ENCODE peak calls at places on chromosomes 2 and 18, in four cellular contexts. S is mesothelial cell of epicardium, U is B cell, E is coronary artery. Q is an unnamed sample.

GRCh38 chr2:47310801-47311560 is 92.0 kb upstream of the MSH2 start:
- DNase-seq in S (no peak), U (no peak), E (no peak), Q (no peak)

GRCh38 chr2:159209341-159210306 is 76.9 kb downstream of the WDSUB1 start:
- DNase-seq in S (no peak), U (peak), E (peak), Q (no peak)

GRCh38 chr2:227853765-227854271 is 17.6 kb upstream of the DAW1 start:
- DNase-seq in S (no peak), U (no peak), E (no peak), Q (no peak)

GRCh38 chr2:139694327-139694726 is 914.1 kb upstream of the NXPH2 start:
- DNase-seq in S (no peak), U (no peak), E (no peak), Q (no peak)

GRCh38 chr18:55343396-55344073 is 244.5 kb downstream of the TCF4 start:
- DNase-seq in S (no peak), U (no peak), E (no peak), Q (no peak)

GRCh38 chr2:223055836-223056235 is 3.8 kb downstream of the KCNE4 start:
- DNase-seq in S (no peak), U (no peak), E (no peak), Q (no peak)

GRCh38 chr18:59220784-59221765 is 1.1 kb downstream of the GRP start:
- DNase-seq in S (no peak), U (no peak), E (no peak), Q (no peak)

GRCh38 chr2:55590810-55591440 is 26.5 kb downstream of the PPP4R3B start:
- DNase-seq in S (no peak), U (no peak), E (no peak), Q (no peak)

GRCh38 chr2:121253674-121254240 is 31.2 kb downstream of the TFCP2L1 start:
- DNase-seq in S (no peak), U (no peak), E (no peak), Q (no peak)

GRCh38 chr2:187435756-187436155 is 12.3 kb downstream of the CALCRL start:
- DNase-seq in S (no peak), U (no peak), E (no peak), Q (no peak)

GRCh38 chr18:74980669-74981068 is 228.3 kb downstream of the PTGR3 start:
- DNase-seq in S (no peak), U (no peak), E (no peak), Q (no peak)

DNA sequence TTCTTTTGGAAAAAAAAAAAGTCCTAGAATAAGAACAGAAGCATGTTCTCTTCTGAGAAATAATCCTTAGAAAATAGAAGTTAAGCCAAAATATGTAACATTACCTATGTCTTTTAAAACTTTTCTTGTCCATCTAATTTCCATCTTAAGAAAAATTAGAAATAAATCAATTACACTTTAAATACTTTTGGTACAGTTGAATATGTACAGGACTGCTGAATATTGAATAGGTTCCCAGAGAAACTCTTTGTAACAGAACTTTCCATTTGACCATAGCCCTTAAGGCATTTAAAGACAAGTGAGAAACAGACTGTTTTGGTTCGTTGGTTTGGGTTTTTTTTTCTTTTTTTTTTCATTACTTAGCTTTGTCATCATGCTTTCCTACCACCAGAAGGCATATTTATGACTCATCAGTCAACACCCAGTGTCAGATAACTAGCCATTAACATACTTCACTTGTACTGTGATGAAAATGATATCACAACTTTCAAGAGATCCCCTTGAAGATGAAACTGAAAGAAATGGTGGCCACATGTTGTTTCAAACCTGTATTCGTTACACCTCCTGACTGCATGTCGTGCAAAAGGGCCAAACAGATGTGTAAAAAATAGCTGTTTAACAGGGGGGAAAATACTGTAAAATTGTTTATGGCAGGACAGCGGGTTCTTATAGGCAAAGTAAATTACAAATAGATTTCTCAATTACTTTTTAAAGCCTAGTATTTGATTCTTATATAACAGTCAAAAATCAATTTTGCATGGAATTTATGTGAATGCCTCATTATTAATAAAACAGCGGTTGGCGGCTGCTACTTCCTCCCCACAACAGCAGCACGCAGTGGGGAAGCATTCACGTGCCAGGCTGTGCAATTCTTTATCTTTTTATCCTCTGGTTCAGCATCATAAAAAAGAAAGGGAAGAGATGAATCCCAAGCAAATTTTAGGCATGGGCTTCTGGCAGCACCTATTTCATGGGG is 280.7 kb upstream of the HNRNPA3 start:
- DNase-seq in S (no peak), U (no peak), E (no peak), Q (no peak)
- TF ChIP-seq CTCF in S (no peak), U (no peak), E (no peak), Q (no peak)

DNA sequence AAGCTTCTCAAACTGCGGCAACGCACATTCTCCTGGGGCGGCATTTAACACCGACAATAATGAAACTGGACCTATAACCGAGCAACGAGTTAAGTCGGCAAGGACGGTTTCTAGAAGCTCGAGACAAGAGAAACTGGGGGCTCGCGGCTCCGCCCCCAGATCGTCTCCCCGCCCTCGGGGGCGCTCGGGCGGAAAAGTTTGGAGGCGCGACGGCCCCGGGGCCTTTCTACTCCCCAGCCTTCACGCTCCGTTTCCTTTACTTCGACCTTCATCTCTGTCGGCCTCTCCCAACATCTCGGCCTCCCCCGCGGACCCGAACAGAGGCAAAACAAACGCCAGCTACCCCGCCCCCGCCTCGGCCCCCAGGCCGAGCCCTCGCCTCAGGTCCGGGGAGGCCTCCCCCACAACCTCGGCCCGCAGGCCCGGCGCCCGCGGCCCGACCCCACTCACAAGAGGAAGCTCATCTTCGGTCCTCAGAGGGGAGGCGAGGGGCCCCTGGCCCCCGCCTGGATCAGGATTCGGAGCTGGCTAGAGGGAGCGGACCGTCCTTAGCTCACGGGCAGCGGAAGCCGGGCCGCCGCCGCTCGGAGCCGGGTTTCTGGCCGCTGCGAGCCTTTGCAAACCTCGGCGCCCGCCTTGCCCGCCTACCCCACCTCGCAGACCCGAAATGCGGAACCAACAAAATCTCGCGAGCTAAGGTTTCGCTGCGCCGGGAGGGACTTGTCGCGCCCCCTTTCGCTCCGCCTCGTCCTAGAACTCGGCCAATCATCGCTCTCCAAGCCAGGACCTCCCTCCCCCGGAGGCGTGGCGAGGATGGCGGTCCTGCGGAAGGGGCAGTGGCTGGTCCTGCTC is at the start of gene MOB1A:
- DNase-seq in S (peak), U (peak), E (peak), Q (peak)
- TF ChIP-seq CTCF in S (no peak), U (no peak), E (no peak), Q (no peak)

DNA sequence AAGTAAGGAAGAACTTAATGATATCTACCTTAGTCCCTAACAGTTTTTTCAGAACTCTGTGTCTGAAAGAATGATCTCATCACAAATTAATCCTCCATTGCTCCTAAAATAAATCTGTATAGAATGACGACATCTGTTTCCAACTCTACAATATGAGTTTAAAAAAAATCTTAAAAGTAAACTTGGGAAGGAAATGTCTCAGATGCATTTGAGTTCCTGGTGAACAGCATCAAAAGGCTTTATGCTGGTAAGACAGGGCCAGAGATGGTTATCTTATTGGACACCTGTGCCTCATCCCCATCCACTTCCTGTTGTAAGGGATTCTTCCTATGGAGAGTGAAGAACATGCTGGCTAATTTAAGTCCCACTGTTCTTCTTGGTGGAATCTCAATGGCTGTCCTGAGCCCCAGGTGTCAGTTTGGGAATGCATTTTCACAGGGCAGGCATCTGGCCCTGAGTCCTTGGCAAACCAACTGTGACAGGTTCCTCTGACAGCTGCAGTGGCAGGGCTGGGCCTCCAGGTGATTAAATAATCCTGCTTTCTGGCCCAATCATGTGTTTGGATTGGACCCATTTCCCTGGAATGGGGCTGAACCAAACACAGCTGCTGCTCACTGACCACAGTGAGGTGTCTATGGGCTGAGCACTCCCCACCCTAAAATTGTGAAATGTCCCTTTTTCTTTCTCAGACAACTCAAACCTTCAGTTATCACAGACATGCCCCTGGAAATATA is 12.9 kb upstream of the NCKAP5 start:
- DNase-seq in S (no peak), U (no peak), E (no peak), Q (no peak)
- TF ChIP-seq CTCF in S (no peak), U (no peak), E (no peak), Q (no peak)

DNA sequence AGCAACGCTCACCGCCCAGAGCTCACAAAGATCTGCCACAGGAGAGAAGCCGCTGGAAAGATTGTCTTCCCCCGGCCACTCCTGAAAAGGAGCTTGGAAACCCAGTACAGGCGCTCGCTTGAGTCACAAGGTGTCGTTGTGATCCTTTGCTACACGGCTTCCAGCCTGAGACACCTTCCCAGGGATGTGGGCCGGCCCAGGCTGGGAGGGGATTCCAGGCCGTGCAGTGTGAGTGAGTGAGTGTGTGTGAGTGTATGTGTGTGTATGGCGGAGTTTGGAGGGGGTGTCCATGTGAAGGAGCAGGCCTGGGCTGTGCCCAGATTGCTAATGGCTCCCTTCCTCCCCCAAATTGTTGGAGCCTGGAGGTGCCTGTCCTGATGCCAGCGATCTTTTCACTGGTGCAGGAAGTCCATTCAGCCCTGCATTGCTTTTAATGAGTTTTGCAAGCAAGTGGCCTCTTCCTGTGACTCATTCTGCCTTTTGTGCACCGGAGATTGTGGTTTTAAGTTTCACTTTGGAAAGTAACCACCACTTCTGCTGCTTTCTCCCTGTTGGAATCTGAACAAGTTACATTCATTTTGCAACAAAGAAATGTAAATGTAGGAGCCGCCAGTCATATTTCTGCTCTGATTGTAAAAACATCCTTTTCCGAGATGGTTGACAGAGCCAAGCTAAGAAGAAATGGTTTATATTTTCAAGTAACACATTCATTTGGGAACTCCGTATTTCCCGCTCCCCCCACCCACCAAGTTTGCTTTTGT is 83.7 kb downstream of the LPIN1 start:
- DNase-seq in S (peak), U (peak), E (peak), Q (peak)
- TF ChIP-seq CTCF in S (no peak), U (no peak), E (no peak), Q (no peak)

DNA sequence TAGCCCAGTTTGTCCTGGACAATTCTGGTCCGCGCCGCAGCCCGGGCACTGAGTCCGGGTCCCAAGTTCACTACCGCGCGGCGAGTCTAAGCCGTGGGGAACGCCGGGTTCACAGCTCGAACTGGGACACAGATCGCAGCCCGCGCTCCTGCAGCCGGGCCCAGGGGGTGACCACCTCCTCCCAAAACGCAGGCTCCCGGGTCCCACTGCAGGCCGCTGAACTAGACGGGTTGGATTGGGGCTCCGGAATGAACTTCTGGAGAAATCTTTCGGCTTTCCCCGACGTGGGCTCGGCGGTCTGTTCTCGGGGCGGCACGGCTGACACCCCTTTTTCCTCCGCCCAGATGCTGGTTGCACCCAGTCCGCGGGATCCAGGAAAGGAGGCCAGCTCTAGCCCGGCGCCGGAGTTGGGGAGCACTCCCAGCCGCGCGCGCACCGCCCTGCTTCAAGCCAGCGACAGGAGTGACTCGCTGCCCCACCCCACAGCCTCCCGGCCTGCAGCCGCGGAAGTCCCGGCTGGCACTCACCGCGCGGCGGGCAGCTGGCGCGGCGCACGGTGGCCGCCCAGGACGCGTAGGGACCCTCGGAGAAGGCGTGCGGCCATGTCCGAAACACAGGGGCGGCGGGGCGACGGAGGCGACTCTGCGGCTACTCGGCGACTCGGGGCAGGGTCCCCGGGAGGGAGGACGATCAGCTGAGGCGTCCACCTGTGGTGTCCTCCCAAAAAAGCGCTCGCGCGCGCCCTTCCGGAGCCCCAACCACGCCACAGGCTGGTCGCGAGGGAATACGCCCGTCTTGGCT is at the start of gene ACADL:
- DNase-seq in S (peak), U (no peak), E (peak), Q (no peak)
- TF ChIP-seq CTCF in S (no peak), U (no peak), E (no peak), Q (no peak)

GRCh38 chr2:96918754-96919550 is 49.1 kb upstream of the SEMA4C start:
- DNase-seq in S (no peak), U (no peak), E (no peak), Q (no peak)

GRCh38 chr2:96918092-96918753 is 48.3 kb upstream of the SEMA4C start:
- DNase-seq in S (no peak), U (no peak), E (no peak), Q (no peak)

GRCh38 chr2:96914332-96914731 is 44.5 kb upstream of the SEMA4C start:
- DNase-seq in S (no peak), U (no peak), E (no peak), Q (no peak)

GRCh38 chr2:96917008-96917575 is 47.2 kb upstream of the SEMA4C start:
- DNase-seq in S (no peak), U (no peak), E (no peak), Q (no peak)

GRCh38 chr2:96916156-96917007 is 46.5 kb upstream of the SEMA4C start:
- DNase-seq in S (no peak), U (no peak), E (no peak), Q (no peak)
- TF ChIP-seq CTCF in S (no peak), U (no peak), E (no peak), Q (no peak)

GRCh38 chr2:33785201-33786106 is 186.4 kb upstream of the FAM98A start:
- DNase-seq in S (no peak), U (no peak), E (no peak), Q (no peak)

GRCh38 chr2:33786881-33787280 is 187.8 kb upstream of the FAM98A start:
- DNase-seq in S (no peak), U (no peak), E (no peak), Q (no peak)

GRCh38 chr2:33777791-33778190 is 178.7 kb upstream of the FAM98A start:
- DNase-seq in S (no peak), U (no peak), E (no peak), Q (no peak)

GRCh38 chr2:33784488-33784887 is 185.4 kb upstream of the FAM98A start:
- DNase-seq in S (no peak), U (no peak), E (no peak), Q (no peak)

GRCh38 chr2:33782395-33783239 is 183.5 kb upstream of the FAM98A start:
- DNase-seq in S (no peak), U (no peak), E (no peak), Q (no peak)
- TF ChIP-seq CTCF in S (no peak), U (no peak), E (no peak), Q (no peak)